ENCODE peak calls at places on chromosomes 1 and 21, in six cellular contexts. D is spleen, O is sigmoid colon, Q is suprapubic skin, V is SK-N-MC, G is GM12891. H is an unnamed sample.
A peak's percentile ranks its signal among the peaks of the same experiment; 100 is the strongest.

GRCh38 chr1:181483561-181484291 is 409 bp downstream of the CACNA1E start:
- DNase-seq in O (no peak), D (peak; percentile 78), G (no peak), Q (no peak), V (no peak), H (no peak)

GRCh38 chr1:182170941-182171461 is 109.5 kb upstream of the ZNF648 start:
- DNase-seq in G (no peak), Q (no peak), D (peak; percentile 74), V (no peak), O (no peak), H (no peak)

GRCh38 chr1:114428083-114428754 is 82.8 kb downstream of the TRIM33 start:
- DNase-seq in Q (no peak), V (peak; percentile 20), G (no peak), D (no peak), O (no peak), H (no peak)

GRCh38 chr1:221487781-221488520 is 253.9 kb downstream of the DUSP10 start:
- DNase-seq in Q (no peak), V (no peak), O (no peak), G (no peak), D (no peak), H (no peak)

GRCh38 chr1:201763439-201764140 is 65.4 kb upstream of the IPO9 start:
- DNase-seq in V (no peak), G (no peak), D (no peak), O (no peak), Q (no peak), H (no peak)

GRCh38 chr1:185375583-185375982 is 58.5 kb upstream of the IVNS1ABP start:
- DNase-seq in D (peak; percentile 72), G (no peak), V (peak; percentile 51), Q (no peak), O (peak; percentile 69), H (no peak)

GRCh38 chr1:36528361-36529349 is 45.9 kb upstream of the CSF3R start:
- DNase-seq in V (no peak), Q (no peak), O (peak; percentile 28), G (no peak), D (peak; percentile 56), H (no peak)

GRCh38 chr1:93707956-93708355 is 26.3 kb upstream of the BCAR3 start:
- DNase-seq in O (no peak), Q (no peak), D (no peak), G (peak; percentile 43), V (no peak), H (no peak)

GRCh38 chr21:25791321-25791720 is 56.5 kb downstream of the GABPA start:
- DNase-seq in O (no peak), G (no peak), D (no peak), Q (no peak), V (no peak), H (peak; percentile 7)

GRCh38 chr1:201774224-201774982 is 54.6 kb upstream of the IPO9 start:
- DNase-seq in V (no peak), G (no peak), Q (no peak), D (no peak), O (no peak), H (no peak)

GRCh38 chr1:159790237-159790917 is 9.6 kb downstream of the DUSP23 start:
- DNase-seq in D (no peak), V (no peak), Q (no peak), O (no peak), G (no peak), H (peak; percentile 24)

GRCh38 chr1:41476807-41477361 is 7.6 kb downstream of the EDN2 start:
- DNase-seq in Q (peak; percentile 62), D (peak; percentile 40), G (no peak), V (no peak), O (peak; percentile 62), H (no peak)

GRCh38 chr1:244066954-244067716 is 16.1 kb downstream of the ZBTB18 start:
- DNase-seq in O (no peak), D (no peak), V (no peak), G (no peak), Q (no peak), H (no peak)

DNA sequence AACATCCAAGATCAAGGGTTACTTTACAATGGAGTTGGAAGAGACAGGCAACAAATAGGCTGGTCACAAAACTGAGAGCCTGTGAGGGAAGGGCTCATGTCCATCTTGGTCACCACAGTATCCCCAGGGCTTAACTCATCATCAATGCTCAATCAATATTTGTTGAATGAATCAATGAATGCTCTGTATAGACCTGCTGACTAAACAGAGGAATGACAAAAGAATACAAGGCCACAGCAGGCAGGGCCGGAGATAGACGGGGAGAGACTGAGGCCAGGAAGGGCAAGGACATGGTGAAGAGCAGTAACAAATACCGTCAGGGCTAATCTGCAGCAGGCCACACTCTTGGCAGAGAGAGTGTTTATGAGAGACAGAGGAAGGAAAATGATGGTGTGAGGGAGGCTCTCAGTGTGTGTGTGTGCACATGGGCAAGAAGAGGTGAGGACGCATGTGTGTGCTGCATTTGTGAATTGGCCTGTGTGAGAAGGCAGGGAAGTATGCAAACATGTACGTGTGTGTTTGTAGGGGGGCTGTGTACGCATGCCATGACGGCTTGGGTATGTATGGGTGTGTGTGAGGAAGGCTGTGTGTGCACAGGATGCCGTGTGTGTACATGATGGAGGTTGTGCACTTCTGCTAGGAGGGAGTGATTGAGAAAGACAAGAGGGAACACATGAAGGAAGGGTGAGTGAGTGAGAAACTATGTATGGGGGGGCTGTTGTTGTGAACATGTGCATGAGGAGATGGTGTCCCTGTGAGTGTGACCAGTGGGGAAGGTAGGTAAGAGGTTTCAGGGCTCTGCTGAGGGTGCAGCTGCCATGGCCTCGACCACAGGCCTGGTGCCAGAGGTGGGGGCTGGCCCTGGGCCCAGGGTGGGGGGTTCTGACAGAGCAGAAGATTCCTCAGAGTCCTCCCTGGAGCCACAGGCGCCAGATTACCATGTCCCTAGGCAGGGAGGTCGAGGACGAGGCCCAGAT is 15.4 kb downstream of the AHDC1 start:
- DNase-seq in O (no peak), V (no peak), G (no peak), D (no peak), Q (no peak), H (no peak)
- TF ChIP-seq POLR2AphosphoS5 in O (peak; percentile 4), V (no peak), G (no peak), D (no peak), Q (no peak), H (no peak)

GRCh38 chr1:200033511-200034261 is 6.2 kb downstream of the NR5A2 start:
- DNase-seq in O (no peak), V (no peak), Q (no peak), D (no peak), G (no peak), H (no peak)
- TF ChIP-seq POLR2AphosphoS5 in O (no peak), V (no peak), Q (no peak), D (no peak), G (no peak), H (no peak)

DNA sequence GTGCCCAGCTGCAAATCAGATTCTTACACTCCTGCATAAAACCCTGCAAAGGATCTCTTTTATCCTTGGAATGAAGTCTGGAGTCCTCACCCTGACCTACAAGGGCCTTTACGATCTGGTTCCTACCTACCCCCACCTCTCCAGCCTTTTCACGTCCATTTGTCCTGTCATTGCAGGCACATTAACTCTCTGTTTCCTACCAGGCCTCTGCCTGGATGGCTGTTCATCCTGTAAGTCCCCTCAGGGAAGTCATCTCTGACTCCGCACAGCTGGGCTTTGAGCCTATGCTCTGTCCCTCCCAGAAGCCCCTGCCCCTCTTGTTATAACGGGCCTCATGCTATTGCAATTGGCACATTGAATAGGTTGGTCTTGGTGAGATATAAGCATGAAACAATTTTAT is 96.8 kb upstream of the USP24 start:
- DNase-seq in O (no peak), D (no peak), G (no peak), V (no peak), Q (no peak), H (no peak)
- TF ChIP-seq POLR2AphosphoS5 in O (no peak), D (no peak), G (no peak), V (no peak), Q (no peak), H (no peak)

GRCh38 chr1:66335859-66336640 is 197.9 kb upstream of the SGIP1 start:
- DNase-seq in D (peak; percentile 87), Q (peak; percentile 79), O (peak; percentile 84), V (no peak), G (no peak), H (no peak)

GRCh38 chr1:66337249-66337648 is 196.7 kb upstream of the SGIP1 start:
- DNase-seq in Q (no peak), O (no peak), V (no peak), G (no peak), D (peak; percentile 79), H (no peak)

GRCh38 chr1:66335125-66335524 is 198.8 kb upstream of the SGIP1 start:
- DNase-seq in Q (no peak), V (no peak), D (no peak), O (no peak), G (no peak), H (no peak)

GRCh38 chr1:66334311-66334710 is 199.6 kb upstream of the SGIP1 start:
- DNase-seq in G (no peak), O (no peak), V (no peak), D (no peak), Q (no peak), H (no peak)

DNA sequence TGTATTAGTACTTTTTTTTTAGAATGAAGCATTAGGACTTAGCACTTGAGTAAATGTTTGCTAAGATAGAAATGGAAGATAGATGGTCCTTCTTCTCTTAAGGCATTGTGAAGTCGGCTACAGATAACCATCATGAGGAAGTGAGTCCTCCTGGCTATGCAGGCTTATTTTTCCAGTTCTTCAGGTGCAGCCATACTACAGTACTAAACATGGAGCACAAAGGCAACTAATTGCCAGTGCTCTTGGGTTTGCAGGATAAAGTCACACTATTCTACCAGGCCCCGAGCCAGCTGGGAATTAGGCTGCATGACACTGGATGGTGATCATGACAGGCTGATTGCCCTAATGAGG is 197.3 kb upstream of the SGIP1 start:
- DNase-seq in G (no peak), O (no peak), V (no peak), D (no peak), Q (no peak), H (no peak)
- TF ChIP-seq POLR2AphosphoS5 in G (no peak), O (no peak), V (no peak), D (no peak), Q (no peak), H (no peak)

DNA sequence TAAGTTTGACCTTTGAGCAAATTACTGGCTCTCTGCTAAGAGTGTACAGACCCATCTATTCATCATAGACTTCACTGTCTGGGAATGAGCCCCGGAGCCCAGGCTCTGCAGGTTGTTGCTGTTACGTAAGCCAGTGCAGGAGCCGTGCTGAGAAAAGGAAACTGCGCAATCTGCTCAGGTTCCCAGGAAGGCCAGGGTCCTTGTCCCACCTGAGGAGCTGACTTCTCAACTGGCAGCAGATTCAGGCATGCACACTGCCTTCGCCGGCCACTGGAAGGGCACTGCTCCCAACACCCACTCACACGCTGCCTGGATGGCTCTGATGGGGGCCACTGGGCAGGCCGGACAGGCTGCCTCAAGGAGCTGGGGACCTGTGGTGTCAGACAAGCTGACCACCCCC is 19.5 kb downstream of the RCAN1 start:
- DNase-seq in V (no peak), Q (no peak), O (no peak), D (no peak), G (no peak), H (no peak)
- TF ChIP-seq POLR2AphosphoS5 in V (no peak), Q (no peak), O (peak; percentile 13), D (no peak), G (no peak), H (no peak)

GRCh38 chr1:184049836-184050468 is 1.6 kb upstream of the TSEN15 start:
- DNase-seq in Q (no peak), G (no peak), V (no peak), O (no peak), D (no peak), H (no peak)
- TF ChIP-seq POLR2AphosphoS5 in Q (no peak), G (no peak), V (no peak), O (no peak), D (no peak), H (no peak)